ENCODE peak calls at places on chromosomes 1 and 21, in five cellular contexts. D, R, Y, K and X are unnamed samples.
A peak's percentile ranks its signal among the peaks of the same experiment; 100 is the strongest.

GRCh38 chr1:186202174-186202843 is 172.7 kb downstream of the TPR start:
- DNase-seq in D (peak; percentile 75), R (no peak), Y (no peak), K (peak; percentile 89), X (peak; percentile 67)

GRCh38 chr1:193019442-193020026 is 39.6 kb downstream of the UCHL5 start:
- DNase-seq in D (no peak), R (peak; percentile 64), Y (peak; percentile 6), K (peak; percentile 65), X (peak; percentile 30)

GRCh38 chr21:42187976-42188653 is 30.8 kb upstream of the ABCG1 start:
- DNase-seq in D (no peak), R (no peak), Y (no peak), K (peak; percentile 29), X (no peak)

GRCh38 chr1:165828103-165828558 is 717 bp downstream of the UCK2 start:
- DNase-seq in D (peak; percentile 65), R (peak; percentile 30), Y (no peak), K (peak; percentile 24), X (peak; percentile 30)

GRCh38 chr1:87864676-87865075 is 536.0 kb downstream of the LMO4 start:
- DNase-seq in D (no peak), R (no peak), Y (no peak), K (no peak), X (no peak)

GRCh38 chr1:248884632-248885295 is 21.3 kb upstream of the PGBD2 start:
- DNase-seq in D (no peak), R (peak; percentile 36), Y (no peak), K (no peak), X (peak; percentile 6)

GRCh38 chr1:66353207-66353606 is 180.7 kb upstream of the SGIP1 start:
- DNase-seq in D (no peak), R (no peak), Y (no peak), K (no peak), X (no peak)

GRCh38 chr1:110780600-110781484 is 92.1 kb upstream of the CD53 start:
- DNase-seq in D (no peak), R (peak; percentile 65), Y (peak; percentile 70), K (peak; percentile 54), X (peak; percentile 55)

GRCh38 chr1:214638997-214639396 is 36.0 kb downstream of the CENPF start:
- DNase-seq in D (no peak), R (peak; percentile 76), Y (peak; percentile 58), K (no peak), X (no peak)

GRCh38 chr1:109768700-109769325 is 5.1 kb upstream of the EPS8L3 start:
- DNase-seq in D (peak; percentile 40), R (no peak), Y (no peak), K (no peak), X (no peak)

GRCh38 chr1:93625582-93626327 is 55.9 kb downstream of the BCAR3 start:
- DNase-seq in D (no peak), R (peak; percentile 93), Y (peak; percentile 80), K (peak; percentile 91), X (peak; percentile 95)

GRCh38 chr1:182348916-182349747 is 42.5 kb downstream of the GLUL start:
- DNase-seq in D (peak; percentile 89), R (no peak), Y (peak; percentile 12), K (peak; percentile 66), X (peak; percentile 74)

GRCh38 chr21:43771698-43772367 is 4.3 kb downstream of the CSTB start:
- DNase-seq in D (no peak), R (no peak), Y (no peak), K (no peak), X (no peak)

GRCh38 chr1:178461676-178462075 is 35.1 kb downstream of the CLEC20A start:
- DNase-seq in D (no peak), R (no peak), Y (no peak), K (no peak), X (no peak)

GRCh38 chr21:34771512-34772028 is 102.8 kb downstream of the CLIC6 start:
- DNase-seq in D (no peak), R (peak; percentile 81), Y (peak; percentile 39), K (peak; percentile 65), X (peak; percentile 81)

GRCh38 chr1:85297855-85298629 is 21.6 kb upstream of the BCL10 start:
- DNase-seq in D (no peak), R (peak; percentile 100), Y (peak; percentile 96), K (peak; percentile 98), X (peak; percentile 98)

GRCh38 chr1:193706763-193707162 is 520.4 kb upstream of the B3GALT2 start:
- DNase-seq in D (no peak), R (peak; percentile 25), Y (no peak), K (no peak), X (peak; percentile 3)

GRCh38 chr1:3367376-3367775 is 87.1 kb upstream of the ARHGEF16 start:
- DNase-seq in D (no peak), R (no peak), Y (no peak), K (no peak), X (no peak)

GRCh38 chr1:119779869-119780356 is 11.2 kb upstream of the HMGCS2 start:
- DNase-seq in D (no peak), R (peak; percentile 64), Y (no peak), K (peak; percentile 41), X (peak; percentile 59)

GRCh38 chr1:182083851-182084486 is 22.5 kb upstream of the ZNF648 start:
- DNase-seq in D (no peak), R (no peak), Y (no peak), K (no peak), X (no peak)

GRCh38 chr1:76463278-76463677 is 388.7 kb downstream of the ST6GALNAC3 start:
- DNase-seq in D (no peak), R (no peak), Y (peak; percentile 9), K (no peak), X (no peak)

GRCh38 chr1:22287946-22288520 is 145.1 kb upstream of the WNT4 start:
- DNase-seq in D (peak; percentile 31), R (no peak), Y (no peak), K (no peak), X (no peak)

GRCh38 chr1:193794239-193794638 is 607.8 kb upstream of the B3GALT2 start:
- DNase-seq in D (no peak), R (peak; percentile 3), Y (no peak), K (no peak), X (no peak)

GRCh38 chr1:43275826-43276620 is 6.2 kb downstream of the TMEM125 start:
- DNase-seq in D (peak; percentile 33), R (no peak), Y (no peak), K (no peak), X (no peak)
- H3K4me3 ChIP-seq in D (no peak overlapping the region), R (no peak overlapping the region), Y (no peak overlapping the region), K (no peak overlapping the region), X (no peak overlapping the region)

GRCh38 chr1:107501081-107501605 is 360.3 kb downstream of the NTNG1 start:
- DNase-seq in D (no peak), R (no peak), Y (no peak), K (no peak), X (no peak)
- TF ChIP-seq CTCF in D (no peak), R (no peak), Y (no peak), K (no peak), X (no peak)

DNA sequence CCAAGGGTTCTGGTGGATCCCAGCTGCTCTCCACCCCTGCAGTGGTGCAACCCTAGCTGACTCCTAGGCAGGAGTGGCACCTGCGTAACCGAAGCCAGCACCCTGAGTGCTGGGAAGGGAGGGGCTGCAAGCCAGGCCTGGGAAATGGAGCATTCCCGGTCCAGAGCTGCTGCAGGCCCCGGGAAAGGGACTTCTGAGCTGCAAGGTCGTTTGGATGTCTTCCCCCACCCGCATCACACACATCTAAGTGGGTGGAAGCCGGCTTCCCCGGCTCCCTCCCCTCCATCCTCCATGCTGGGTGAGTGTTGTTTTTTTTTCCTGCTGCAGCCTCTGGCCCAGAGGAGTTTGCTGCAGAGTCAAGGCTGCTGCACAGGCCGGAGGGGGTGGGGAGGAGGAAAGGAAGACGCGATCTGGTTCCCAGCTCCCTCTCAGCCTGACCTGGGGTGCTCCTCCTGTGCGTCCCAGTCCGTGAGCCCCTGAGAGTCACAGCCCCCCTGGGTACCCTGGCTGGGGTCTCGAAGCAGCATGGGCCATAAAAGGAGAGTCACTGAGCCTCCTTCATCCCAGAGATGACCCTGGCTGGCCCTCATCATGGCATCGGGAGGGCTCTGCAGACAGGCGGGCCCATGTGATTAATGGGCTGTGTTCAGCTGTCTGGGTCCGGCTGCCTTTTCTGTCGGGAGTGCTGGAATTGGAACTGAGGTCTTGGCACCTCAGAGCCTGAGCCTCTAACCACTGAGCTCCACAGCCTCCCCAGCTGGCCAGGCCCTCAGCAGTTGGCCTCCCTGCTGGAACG is 16.2 kb downstream of the H6PD start:
- DNase-seq in D (no peak), R (peak; percentile 21), Y (peak; percentile 15), K (no peak), X (no peak)
- H3K4me3 ChIP-seq in D (no peak overlapping the region), R (no peak overlapping the region), Y (no peak overlapping the region), K (no peak overlapping the region), X (no peak overlapping the region)

DNA sequence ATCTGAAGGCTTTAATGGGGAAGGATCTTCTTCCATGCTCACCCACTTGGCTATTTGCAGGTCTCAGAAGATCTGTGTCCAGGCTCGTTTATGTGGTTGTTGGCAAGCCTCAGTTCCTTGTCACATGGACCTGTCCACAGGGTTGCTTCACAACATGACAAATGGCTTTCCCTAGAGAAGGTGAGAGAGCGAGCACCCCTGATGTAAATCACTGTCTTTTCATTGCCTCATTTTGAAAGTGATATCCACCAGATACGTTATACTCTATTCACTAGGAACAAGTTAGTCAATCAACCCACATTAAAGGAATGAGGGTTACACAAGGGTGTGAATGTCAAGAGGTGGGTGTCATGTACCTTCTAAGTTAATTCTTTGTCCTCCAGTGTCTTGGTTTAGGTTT is 433.3 kb downstream of the RPS6KC1 start:
- DNase-seq in D (no peak), R (no peak), Y (no peak), K (no peak), X (no peak)
- TF ChIP-seq CTCF in D (no peak), R (no peak), Y (no peak), K (no peak), X (no peak)

GRCh38 chr1:223710179-223711133 is 1.9 kb upstream of the CAPN2 start:
- DNase-seq in D (no peak), R (no peak), Y (no peak), K (no peak), X (no peak)

GRCh38 chr1:223712856-223713494 is 636 bp downstream of the CAPN2 start:
- DNase-seq in D (peak; percentile 74), R (no peak), Y (no peak), K (no peak), X (no peak)

GRCh38 chr1:223711173-223711572 is 1.2 kb upstream of the CAPN2 start:
- DNase-seq in D (no peak), R (peak; percentile 60), Y (no peak), K (peak; percentile 60), X (no peak)

GRCh38 chr1:223712184-223712855 is at the start of gene CAPN2:
- DNase-seq in D (peak; percentile 92), R (peak; percentile 86), Y (no peak), K (peak; percentile 88), X (peak; percentile 92)

DNA sequence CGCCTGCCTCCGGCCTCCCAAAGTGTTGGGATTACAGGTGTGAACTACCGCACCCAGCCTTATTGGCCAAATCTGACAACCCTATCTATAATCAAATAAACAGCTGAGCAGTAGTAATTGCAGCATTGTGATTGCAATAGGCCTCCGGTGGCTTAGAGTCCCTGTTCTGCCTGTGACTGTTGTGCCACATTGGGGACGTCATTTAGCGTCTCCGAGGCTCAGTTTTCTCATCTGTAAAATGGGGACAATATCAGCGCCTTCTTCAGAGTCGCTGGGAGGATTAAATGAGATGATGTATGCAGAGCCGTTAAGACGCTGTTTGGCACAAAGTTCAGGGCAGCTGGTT is 528 bp upstream of the CAPN2 start:
- DNase-seq in D (no peak), R (no peak), Y (no peak), K (no peak), X (no peak)
- H3K4me3 ChIP-seq in D (peak overlapping the region; percentile 66), R (peak overlapping the region; percentile 29), Y (peak overlapping the region; percentile 36), K (peak overlapping the region; percentile 47), X (peak overlapping the region; percentile 26)

GRCh38 chr1:37174876-37175275 is 140.6 kb upstream of the GRIK3 start:
- DNase-seq in D (no peak), R (no peak), Y (no peak), K (no peak), X (no peak)
- TF ChIP-seq CTCF in D (no peak), R (no peak), Y (no peak), K (no peak), X (no peak)